ENCODE peak calls at places on chromosomes 11 and 22, in seven cellular contexts. H is thoracic aorta; Q is effector memory CD4-positive, alpha-beta T cell; O is right atrium auricular region; T is transverse colon; A is tibial artery; B is Peyer's patch. U is an unnamed sample.

GRCh38 chr11:9065614-9066431 is 25.6 kb downstream of the SCUBE2 start:
- DNase-seq in H (no peak), Q (no peak), O (no peak), T (no peak), A (no peak), B (no peak), U (no peak)

GRCh38 chr11:131064373-131064991 is 148.2 kb upstream of the SNX19 start:
- DNase-seq in H (no peak), Q (no peak), O (no peak), T (peak; percentile 25), A (no peak), B (peak; percentile 49), U (no peak)

GRCh38 chr11:78586452-78587046 is 11.9 kb upstream of the NARS2 start:
- DNase-seq in H (no peak), Q (no peak), O (no peak), T (no peak), A (no peak), B (no peak), U (no peak)

GRCh38 chr11:66126808-66127555 is 56.9 kb downstream of the PACS1 start:
- DNase-seq in H (peak; percentile 6), Q (peak; percentile 24), O (peak; percentile 77), T (peak; percentile 42), A (peak; percentile 60), B (peak; percentile 82), U (no peak)

GRCh38 chr11:110777765-110778164 is 65.5 kb upstream of the ARHGAP20 start:
- DNase-seq in H (no peak), Q (no peak), O (no peak), T (peak; percentile 24), A (peak; percentile 36), B (no peak), U (no peak)

GRCh38 chr11:122486793-122487495 is 168.6 kb upstream of the UBASH3B start:
- DNase-seq in H (no peak), Q (no peak), O (no peak), T (no peak), A (no peak), B (no peak), U (no peak)

GRCh38 chr22:23835773-23836144 is 3.0 kb downstream of the DERL3 start:
- DNase-seq in H (no peak), Q (no peak), O (no peak), T (no peak), A (peak; percentile 14), B (peak; percentile 46), U (no peak)

GRCh38 chr11:134407321-134407828 is 4.7 kb downstream of the B3GAT1 start:
- DNase-seq in H (no peak), Q (no peak), O (no peak), T (no peak), A (no peak), B (no peak), U (no peak)

GRCh38 chr22:50182176-50183081 is 3.3 kb upstream of the TRABD start:
- DNase-seq in H (no peak), Q (no peak), O (no peak), T (peak; percentile 66), A (no peak), B (no peak), U (no peak)

GRCh38 chr11:69418576-69419296 is 62.7 kb upstream of the LINC01488 start:
- DNase-seq in H (no peak), Q (no peak), O (no peak), T (no peak), A (no peak), B (no peak), U (no peak)
- H3K4me1 ChIP-seq in H (peaks cover 51% of the 10 kb centered on the region), Q (no peaks in the 10 kb centered on the region), O (no peaks in the 10 kb centered on the region), T (no peaks in the 10 kb centered on the region), A (no peaks in the 10 kb centered on the region), B (no peaks in the 10 kb centered on the region), U (no peaks in the 10 kb centered on the region)

GRCh38 chr11:3219281-3219892 is 774 bp upstream of the MRGPRG start:
- DNase-seq in H (no peak), Q (no peak), O (no peak), T (peak; percentile 6), A (no peak), B (no peak), U (no peak)

GRCh38 chr11:3220521-3221407 is 2.2 kb upstream of the MRGPRG start:
- DNase-seq in H (no peak), Q (no peak), O (no peak), T (peak; percentile 7), A (peak; percentile 20), B (no peak), U (no peak)

GRCh38 chr11:3218483-3219280 is at the start of gene MRGPRG:
- DNase-seq in H (no peak), Q (no peak), O (no peak), T (peak; percentile 6), A (peak; percentile 10), B (no peak), U (no peak)

GRCh38 chr11:3221408-3222002 is 2.9 kb upstream of the MRGPRG start:
- DNase-seq in H (no peak), Q (no peak), O (no peak), T (no peak), A (peak; percentile 18), B (no peak), U (no peak)

DNA sequence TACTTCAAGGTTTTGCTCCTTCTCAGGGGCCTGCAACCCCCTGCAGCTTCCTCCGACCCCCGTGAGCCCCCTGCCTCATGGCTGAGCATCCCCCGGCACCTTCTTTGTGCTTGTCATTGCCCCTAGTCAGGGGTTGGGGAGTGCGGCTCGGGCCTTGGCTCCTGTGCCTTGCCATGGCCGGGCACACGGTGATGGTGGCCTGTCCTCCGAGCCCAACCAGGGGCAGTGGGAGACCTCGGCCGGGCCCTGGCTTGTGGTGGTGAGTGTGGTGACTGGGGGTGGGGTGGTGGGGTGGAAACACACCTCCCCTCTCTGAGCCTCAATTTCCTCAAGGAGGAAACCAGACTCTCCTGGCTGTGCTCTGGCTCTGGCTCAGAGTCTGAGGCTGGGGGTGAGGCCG is 1.5 kb upstream of the MRGPRG start:
- DNase-seq in H (no peak), Q (no peak), O (no peak), T (peak; percentile 3), A (no peak), B (no peak), U (no peak)
- H3K4me1 ChIP-seq in H (no peaks in the 10 kb centered on the region), Q (no peaks in the 10 kb centered on the region), O (no peaks in the 10 kb centered on the region), T (no peaks in the 10 kb centered on the region), A (no peaks in the 10 kb centered on the region), B (no peaks in the 10 kb centered on the region), U (peaks cover 3% of the 10 kb centered on the region)

GRCh38 chr22:46590334-46590733 is 29.9 kb upstream of the GRAMD4 start:
- DNase-seq in H (no peak), Q (no peak), O (no peak), T (no peak), A (no peak), B (no peak), U (no peak)
- H3K4me1 ChIP-seq in H (peaks cover 19% of the 10 kb centered on the region), Q (peaks cover 7% of the 10 kb centered on the region), O (no peaks in the 10 kb centered on the region), T (peaks cover 30% of the 10 kb centered on the region), A (no peaks in the 10 kb centered on the region), B (peaks cover 17% of the 10 kb centered on the region), U (peaks cover 19% of the 10 kb centered on the region)

DNA sequence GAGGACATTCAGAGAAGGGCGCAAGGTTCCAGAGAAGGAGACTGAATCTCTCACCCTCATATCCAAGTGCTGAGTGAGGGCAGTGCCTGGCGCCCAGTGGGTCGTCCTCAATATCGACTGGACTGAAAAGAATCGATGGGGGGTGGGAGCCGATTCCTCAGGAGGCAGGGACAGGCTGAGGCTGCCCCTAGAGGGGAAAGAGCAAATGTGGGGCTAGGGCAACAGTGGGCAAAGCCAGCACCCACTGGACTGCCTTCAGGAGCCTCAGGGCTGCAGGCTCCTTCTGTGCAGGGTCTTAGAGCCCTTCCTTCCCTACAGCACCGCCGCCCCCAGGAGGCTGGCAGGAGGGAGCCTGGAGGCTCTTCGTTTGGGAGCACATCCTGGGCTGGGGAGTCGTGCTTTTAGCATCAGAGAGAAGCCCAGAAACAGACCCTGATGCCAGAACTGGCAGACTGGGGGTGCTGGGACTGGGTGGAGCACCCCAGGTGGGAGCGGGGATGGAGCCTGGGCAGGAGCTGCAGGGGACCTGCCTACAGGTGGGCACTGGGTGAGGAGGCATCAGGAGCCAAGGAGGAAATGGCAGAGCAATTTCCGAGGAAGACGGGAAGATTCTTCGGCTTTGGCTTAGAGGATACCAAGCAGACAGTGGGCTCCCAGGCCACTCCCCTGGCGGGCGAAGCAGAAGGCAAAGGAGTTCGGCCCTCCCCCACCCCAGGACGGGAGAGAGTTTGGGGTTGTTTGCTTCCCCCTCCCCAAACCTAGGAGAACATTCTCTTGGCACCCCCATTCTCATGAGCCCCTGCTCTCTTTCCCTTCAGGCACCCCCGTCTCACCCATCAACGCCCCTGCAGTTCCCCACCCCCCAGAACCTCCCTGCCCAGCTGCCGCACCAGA is 1.2 kb downstream of the SYT7 start:
- DNase-seq in H (no peak), Q (no peak), O (no peak), T (no peak), A (no peak), B (no peak), U (no peak)
- H3K4me1 ChIP-seq in H (peaks cover 12% of the 10 kb centered on the region), Q (peaks cover 8% of the 10 kb centered on the region), O (peaks cover 5% of the 10 kb centered on the region), T (peaks cover 12% of the 10 kb centered on the region), A (no peaks in the 10 kb centered on the region), B (peaks cover 6% of the 10 kb centered on the region), U (peaks cover 12% of the 10 kb centered on the region)

GRCh38 chr11:61967177-61967923 is at the start of gene FTH1:
- DNase-seq in H (peak; percentile 57), Q (peak; percentile 85), O (peak; percentile 96), T (peak; percentile 96), A (peak; percentile 87), B (peak; percentile 97), U (peak; percentile 96)

GRCh38 chr11:61969391-61969758 is 1.9 kb upstream of the FTH1 start:
- DNase-seq in H (no peak), Q (no peak), O (no peak), T (no peak), A (no peak), B (no peak), U (no peak)

GRCh38 chr11:61967924-61968757 is 707 bp upstream of the FTH1 start:
- DNase-seq in H (no peak), Q (peak; percentile 20), O (peak; percentile 63), T (peak; percentile 65), A (no peak), B (peak; percentile 78), U (peak; percentile 43)

GRCh38 chr11:61969838-61970452 is 2.5 kb upstream of the FTH1 start:
- DNase-seq in H (no peak), Q (no peak), O (no peak), T (no peak), A (no peak), B (no peak), U (no peak)

DNA sequence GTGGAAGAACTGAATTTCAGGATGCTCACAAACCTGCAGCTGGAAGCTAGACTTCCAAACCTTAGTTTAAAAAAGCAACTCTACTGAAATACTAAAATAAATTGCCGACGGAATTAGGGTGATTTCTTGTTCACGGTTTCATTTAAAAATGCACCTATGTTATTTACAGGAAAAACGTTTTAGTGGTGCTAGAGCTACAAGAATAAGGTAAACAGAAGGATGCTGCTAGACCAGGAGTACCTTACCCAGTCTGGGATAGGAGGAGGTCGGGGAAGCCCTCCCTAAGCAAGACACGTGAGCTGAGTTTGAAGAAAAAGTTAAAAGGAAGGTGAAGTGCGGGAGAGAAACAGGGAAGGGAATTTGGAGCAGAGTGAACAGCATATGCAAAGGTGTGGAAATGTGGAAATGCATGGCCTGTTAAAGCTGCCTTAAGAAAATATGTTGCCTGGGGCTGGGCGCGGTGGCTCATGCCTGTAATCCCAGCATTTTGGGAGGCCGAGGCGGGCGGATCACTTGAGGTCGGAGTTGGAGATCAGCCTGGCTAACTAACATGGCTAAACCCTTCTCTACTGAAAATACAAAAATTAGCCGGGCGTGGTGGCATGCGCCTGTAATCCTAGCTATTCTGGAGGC is 1.4 kb upstream of the FTH1 start:
- DNase-seq in H (no peak), Q (no peak), O (no peak), T (no peak), A (no peak), B (peak; percentile 45), U (no peak)
- H3K4me1 ChIP-seq in H (peaks cover 72% of the 10 kb centered on the region), Q (peaks cover 6% of the 10 kb centered on the region), O (no peaks in the 10 kb centered on the region), T (peaks cover 67% of the 10 kb centered on the region), A (peaks cover 6% of the 10 kb centered on the region), B (peaks cover 27% of the 10 kb centered on the region), U (peaks cover 17% of the 10 kb centered on the region)